ENCODE peak calls at places on chromosomes 7 and 10, in eight cellular contexts. L is AG04449; S is mesothelial cell of epicardium; O is CD4-positive, alpha-beta T cell; F is spleen; Y is endothelial cell; T is psoas muscle; X is MCF 10A. Q is an unnamed sample.

GRCh38 chr10:130927157-130927556 is 384.4 kb downstream of the TCERG1L start:
- DNase-seq in S (no peak), Y (no peak), O (no peak), T (no peak), L (no peak), F (no peak), X (no peak), Q (no peak)

GRCh38 chr7:157501576-157501975 is 164.8 kb downstream of the DNAJB6 start:
- DNase-seq in F (no peak), L (no peak), T (no peak), X (no peak), S (no peak), O (no peak), Y (no peak), Q (no peak)

GRCh38 chr7:10557375-10557774 is 416.3 kb upstream of the PHF14 start:
- DNase-seq in Y (no peak), L (no peak), S (no peak), O (no peak), T (no peak), F (no peak), X (no peak), Q (no peak)

GRCh38 chr10:10043083-10043482 is 974.6 kb upstream of the CELF2 start:
- DNase-seq in Y (no peak), S (no peak), F (no peak), T (no peak), L (no peak), X (no peak), O (no peak), Q (no peak)

GRCh38 chr10:132517951-132518521 is 19.6 kb upstream of the INPP5A start:
- DNase-seq in Y (no peak), F (peak; percentile 66), L (no peak), X (no peak), T (no peak), S (no peak), O (no peak), Q (no peak)

GRCh38 chr10:21534611-21535493 is 820 bp downstream of the MLLT10 start:
- DNase-seq in F (peak; percentile 92), S (no peak), X (peak; percentile 58), L (no peak), Y (peak; percentile 42), T (peak; percentile 70), O (peak; percentile 32), Q (no peak)

GRCh38 chr10:3143791-3144434 is 28.7 kb downstream of the PITRM1 start:
- DNase-seq in L (no peak), T (no peak), F (no peak), O (no peak), S (no peak), Y (no peak), X (no peak), Q (no peak)

GRCh38 chr7:71132521-71133231 is 732 bp downstream of the GALNT17 start:
- DNase-seq in T (peak; percentile 13), X (no peak), L (no peak), F (no peak), S (no peak), O (no peak), Y (peak; percentile 3), Q (no peak)

GRCh38 chr10:95445223-95445836 is 115.8 kb downstream of the SORBS1 start:
- DNase-seq in T (peak; percentile 83), Y (no peak), X (peak; percentile 84), O (no peak), S (no peak), F (no peak), L (peak; percentile 10), Q (no peak)

GRCh38 chr7:119256446-119257131 is 1016.4 kb upstream of the KCND2 start:
- DNase-seq in Y (no peak), X (no peak), T (no peak), S (no peak), L (no peak), O (no peak), F (no peak), Q (no peak)
- TF ChIP-seq CTCF in Y (no peak), X (no peak), T (no peak), S (no peak), L (no peak), O (no peak), F (no peak), Q (no peak)

GRCh38 chr7:50865450-50865849 is 82.8 kb upstream of the GRB10 start:
- DNase-seq in Y (no peak), T (no peak), L (no peak), F (no peak), O (no peak), X (peak; percentile 18), S (no peak), Q (no peak)
- TF ChIP-seq CTCF in Y (no peak), T (no peak), L (no peak), F (no peak), O (no peak), X (no peak), S (no peak), Q (no peak)

GRCh38 chr7:127582361-127582760 is 3.0 kb downstream of the GCC1 start:
- DNase-seq in F (no peak), S (no peak), T (peak; percentile 64), L (no peak), Y (no peak), X (no peak), O (no peak), Q (no peak)

GRCh38 chr7:127580612-127581011 is 4.8 kb downstream of the GCC1 start:
- DNase-seq in O (no peak), F (no peak), T (no peak), X (no peak), L (no peak), Y (no peak), S (no peak), Q (no peak)

GRCh38 chr7:127581716-127582115 is 3.7 kb downstream of the GCC1 start:
- DNase-seq in S (no peak), L (no peak), T (no peak), F (no peak), Y (no peak), X (no peak), O (no peak), Q (no peak)

GRCh38 chr7:127578711-127579275 is 6.6 kb downstream of the GCC1 start:
- DNase-seq in Y (no peak), L (no peak), F (no peak), X (no peak), T (no peak), S (no peak), O (no peak), Q (no peak)

DNA sequence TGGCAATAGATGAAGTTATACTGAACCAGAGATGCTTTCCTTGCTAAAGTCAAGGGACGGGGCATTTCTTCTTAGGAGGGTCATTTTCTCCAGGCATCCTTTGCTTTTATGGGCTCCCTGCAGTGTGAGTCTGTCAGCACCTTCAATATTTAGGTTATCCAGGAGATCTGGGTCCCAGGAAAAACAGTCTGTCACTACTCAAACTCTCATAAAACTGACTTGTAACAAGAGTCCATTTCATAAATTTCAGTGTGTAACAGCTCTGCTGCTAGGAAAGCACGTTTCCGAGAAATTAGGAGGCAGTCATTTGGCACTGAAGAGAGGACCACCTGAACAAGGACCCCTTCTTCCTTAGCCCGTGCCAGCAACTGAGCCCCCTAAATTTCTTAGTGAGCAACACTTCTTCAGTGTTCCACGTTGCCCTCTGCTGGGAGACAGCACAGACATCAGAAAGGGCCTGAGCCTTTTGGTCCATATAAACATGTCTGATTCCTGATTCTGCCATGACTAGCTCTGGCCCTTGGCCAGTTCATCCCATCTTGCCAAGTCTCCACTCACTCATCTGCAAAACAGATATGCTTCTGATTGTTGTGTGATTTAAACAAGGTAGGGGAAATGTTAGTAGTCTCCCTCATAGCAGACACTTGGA is 7.2 kb downstream of the GCC1 start:
- DNase-seq in L (no peak), X (no peak), S (no peak), F (no peak), O (no peak), T (no peak), Y (no peak), Q (no peak)
- TF ChIP-seq CTCF in L (peak; percentile 25), X (no peak), S (no peak), F (no peak), O (no peak), T (no peak), Y (no peak), Q (peak; percentile 19)

DNA sequence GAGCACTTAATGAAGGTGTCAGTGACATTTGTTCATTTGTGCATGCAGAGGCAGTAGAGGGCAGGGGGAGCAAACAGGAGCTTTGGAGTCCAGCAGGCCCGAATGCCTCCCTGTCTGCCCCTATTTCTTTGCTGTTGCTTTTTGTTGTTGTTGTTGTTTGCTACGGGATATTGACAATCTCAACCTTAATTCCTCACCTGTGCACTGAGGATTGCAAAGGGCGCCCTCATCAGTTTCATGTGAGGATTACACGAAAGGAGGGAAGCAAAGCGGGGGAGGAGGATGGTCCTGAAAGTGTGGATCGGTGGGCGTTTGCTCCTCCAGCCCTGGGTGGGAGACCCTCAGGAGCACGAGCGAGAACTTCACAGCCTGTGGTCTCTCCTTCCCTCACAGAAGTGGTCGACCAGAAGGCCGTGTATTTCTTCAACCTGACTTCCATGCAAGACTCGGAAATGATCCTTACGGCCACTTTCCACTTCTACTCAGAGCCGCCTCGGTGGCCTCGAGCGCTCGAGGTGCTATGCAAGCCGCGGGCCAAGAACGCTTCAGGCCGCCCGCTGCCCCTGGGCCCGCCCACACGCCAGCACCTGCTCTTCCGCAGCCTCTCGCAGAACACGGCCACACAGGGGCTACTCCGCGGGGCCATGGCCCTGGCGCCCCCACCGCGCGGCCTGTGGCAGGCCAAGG is 9.5 kb downstream of the GDF10 start:
- DNase-seq in F (no peak), T (no peak), O (no peak), Y (peak; percentile 39), X (peak; percentile 43), L (no peak), S (no peak), Q (no peak)
- TF ChIP-seq CTCF in F (no peak), T (no peak), O (no peak), Y (peak; percentile 78), X (peak; percentile 22), L (peak; percentile 8), S (peak; percentile 42), Q (peak; percentile 46)

Q was measured in D721Med.